ENCODE peak calls at places on chromosomes 6 and 20, in eight cellular contexts. X, D, S, W, O, I, V and U are unnamed samples.

GRCh38 chr6:111880181-111880944 is 7.1 kb upstream of the FYN start:
- DNase-seq in X (no peak), D (peak), S (peak), W (no peak), O (no peak), I (peak), V (no peak), U (peak)

GRCh38 chr6:45920819-45921511 is 94.7 kb downstream of the CLIC5 start:
- DNase-seq in X (no peak), D (no peak), S (no peak), W (no peak), O (no peak), I (no peak), V (no peak), U (no peak)

GRCh38 chr6:106360989-106361430 is 493 bp downstream of the CRYBG1 start:
- DNase-seq in X (peak), D (no peak), S (peak), W (no peak), O (no peak), I (no peak), V (no peak), U (no peak)

GRCh38 chr6:34015576-34015975 is 130.3 kb downstream of the GRM4 start:
- DNase-seq in X (peak), D (peak), S (no peak), W (no peak), O (no peak), I (no peak), V (no peak), U (peak)

GRCh38 chr6:89371849-89372505 is 19.5 kb upstream of the UBE2J1 start:
- DNase-seq in X (peak), D (peak), S (peak), W (peak), O (peak), I (peak), V (peak), U (peak)

GRCh38 chr20:8154636-8155035 is 22.6 kb downstream of the PLCB1 start:
- DNase-seq in X (no peak), D (no peak), S (no peak), W (no peak), O (no peak), I (no peak), V (no peak), U (no peak)

GRCh38 chr20:58839474-58839874 is 11.2 kb downstream of the GNAS-AS1 start:
- DNase-seq in X (peak), D (peak), S (no peak), W (peak), O (no peak), I (peak), V (peak), U (no peak)

GRCh38 chr6:26273673-26274595 is 91.1 kb upstream of the BTN3A2 start:
- DNase-seq in X (no peak), D (peak), S (peak), W (peak), O (no peak), I (peak), V (peak), U (peak)

GRCh38 chr20:47055699-47056369 is 161.2 kb downstream of the EYA2 start:
- DNase-seq in X (no peak), D (no peak), S (no peak), W (no peak), O (no peak), I (peak), V (no peak), U (peak)

GRCh38 chr6:44099192-44099591 is 28.1 kb downstream of the MRPL14 start:
- DNase-seq in X (no peak), D (no peak), S (no peak), W (no peak), O (no peak), I (no peak), V (no peak), U (no peak)

GRCh38 chr6:138226701-138227315 is 8.5 kb upstream of the PBOV1 start:
- DNase-seq in X (no peak), D (no peak), S (no peak), W (no peak), O (no peak), I (peak), V (no peak), U (peak)

GRCh38 chr20:16528078-16528477 is 45.2 kb downstream of the KIF16B start:
- DNase-seq in X (no peak), D (peak), S (peak), W (no peak), O (no peak), I (peak), V (no peak), U (peak)

GRCh38 chr6:159640722-159641482 is 52.1 kb downstream of the SOD2 start:
- DNase-seq in X (no peak), D (no peak), S (no peak), W (no peak), O (no peak), I (no peak), V (no peak), U (no peak)

GRCh38 chr20:35742741-35743523 is 872 bp upstream of the RBM39 start:
- DNase-seq in X (peak), D (peak), S (no peak), W (no peak), O (no peak), I (no peak), V (peak), U (no peak)

GRCh38 chr6:151807513-151808330 is at the start of gene ESR1:
- DNase-seq in X (peak), D (peak), S (peak), W (no peak), O (no peak), I (peak), V (peak), U (no peak)

GRCh38 chr6:163599136-163599535 is 184.6 kb downstream of the QKI start:
- DNase-seq in X (no peak), D (no peak), S (no peak), W (no peak), O (no peak), I (no peak), V (no peak), U (no peak)

GRCh38 chr6:43495409-43495941 is 14.7 kb downstream of the LRRC73 start:
- DNase-seq in X (no peak), D (no peak), S (peak), W (no peak), O (no peak), I (peak), V (no peak), U (no peak)

GRCh38 chr6:75853796-75854195 is 104.8 kb downstream of the MYO6 start:
- DNase-seq in X (no peak), D (no peak), S (no peak), W (no peak), O (no peak), I (no peak), V (no peak), U (no peak)

GRCh38 chr6:130019796-130020105 is 1.4 kb downstream of the L3MBTL3 start:
- DNase-seq in X (no peak), D (no peak), S (no peak), W (no peak), O (no peak), I (no peak), V (no peak), U (no peak)

GRCh38 chr6:168201383-168201782 is 118.2 kb downstream of the DACT2 start:
- DNase-seq in X (peak), D (peak), S (no peak), W (no peak), O (no peak), I (no peak), V (no peak), U (no peak)

GRCh38 chr20:47453167-47453782 is 48.4 kb upstream of the NCOA3 start:
- DNase-seq in X (no peak), D (peak), S (peak), W (no peak), O (no peak), I (peak), V (peak), U (peak)

GRCh38 chr20:9397928-9398327 is 116.5 kb upstream of the LAMP5 start:
- DNase-seq in X (no peak), D (no peak), S (no peak), W (no peak), O (no peak), I (no peak), V (no peak), U (no peak)

GRCh38 chr6:143842468-143842901 is 653 bp upstream of the LTV1 start:
- DNase-seq in X (no peak), D (no peak), S (no peak), W (no peak), O (no peak), I (no peak), V (no peak), U (peak)

GRCh38 chr20:3239026-3239866 is at the start of gene SLC4A11:
- DNase-seq in X (peak), D (peak), S (peak), W (no peak), O (no peak), I (peak), V (peak), U (peak)

GRCh38 chr20:60589624-60590023 is 631.4 kb downstream of the CDH26 start:
- DNase-seq in X (peak), D (no peak), S (peak), W (no peak), O (no peak), I (no peak), V (no peak), U (no peak)

GRCh38 chr20:31760457-31761240 is 21.6 kb downstream of the TPX2 start:
- DNase-seq in X (no peak), D (peak), S (no peak), W (no peak), O (no peak), I (peak), V (no peak), U (peak)

GRCh38 chr6:15253107-15254073 is 7.5 kb downstream of the JARID2 start:
- DNase-seq in X (no peak), D (no peak), S (no peak), W (no peak), O (no peak), I (no peak), V (no peak), U (no peak)

GRCh38 chr6:97292671-97293070 is 9.7 kb upstream of the MMS22L start:
- DNase-seq in X (no peak), D (no peak), S (no peak), W (no peak), O (no peak), I (peak), V (peak), U (peak)

GRCh38 chr6:93624408-93624807 is 205.0 kb upstream of the EPHA7 start:
- DNase-seq in X (peak), D (no peak), S (no peak), W (no peak), O (no peak), I (no peak), V (no peak), U (no peak)

GRCh38 chr6:168280020-168280898 is 39.3 kb downstream of the DACT2 start:
- DNase-seq in X (no peak), D (no peak), S (no peak), W (no peak), O (no peak), I (no peak), V (no peak), U (no peak)

GRCh38 chr20:63552481-63553249 is 1.3 kb upstream of the FNDC11 start:
- DNase-seq in X (no peak), D (no peak), S (peak), W (peak), O (no peak), I (peak), V (no peak), U (no peak)
- H3K4me3 ChIP-seq in X (no peak), D (no peak), S (no peak), W (peak), O (no peak), I (no peak), V (no peak), U (no peak)

DNA sequence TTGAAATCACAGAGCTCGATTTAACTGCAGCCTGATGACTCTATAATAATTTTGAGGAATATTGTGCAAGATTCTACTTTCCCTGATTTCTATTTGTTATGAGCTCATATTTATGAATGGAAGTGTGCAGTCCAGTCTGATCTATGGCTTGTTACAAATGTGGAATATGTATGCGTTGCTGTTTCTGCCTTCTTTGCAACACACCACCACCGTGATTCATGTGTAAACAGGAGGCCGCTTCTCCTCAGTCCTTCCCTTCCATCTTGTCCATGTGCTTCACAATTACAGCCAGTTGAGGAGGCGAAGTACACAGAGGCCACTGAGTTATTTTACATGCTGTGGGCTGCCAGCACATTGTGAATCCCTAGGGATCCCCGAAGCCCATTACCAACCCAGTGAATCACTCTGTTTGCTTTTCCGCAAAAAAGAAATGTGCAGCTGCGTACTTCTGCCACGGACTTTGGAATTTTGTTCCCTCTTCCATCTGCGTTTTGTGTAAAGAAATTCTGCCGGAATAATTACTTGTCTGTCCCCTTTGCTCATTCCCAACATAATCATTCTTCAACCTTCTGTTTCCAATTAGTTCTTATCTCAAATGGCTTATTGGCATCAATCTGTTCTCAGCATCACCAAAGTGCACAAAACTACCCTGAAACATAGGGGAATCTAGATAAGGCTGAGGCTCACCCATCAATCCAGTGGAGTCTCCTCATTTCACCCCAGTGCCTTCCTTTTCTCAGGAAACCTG is 551.6 kb upstream of the CITED2 start:
- DNase-seq in X (no peak), D (peak), S (no peak), W (no peak), O (no peak), I (peak), V (no peak), U (peak)
- H3K4me3 ChIP-seq in X (no peak), D (no peak), S (no peak), W (no peak), O (no peak), I (no peak), V (no peak), U (no peak)

DNA sequence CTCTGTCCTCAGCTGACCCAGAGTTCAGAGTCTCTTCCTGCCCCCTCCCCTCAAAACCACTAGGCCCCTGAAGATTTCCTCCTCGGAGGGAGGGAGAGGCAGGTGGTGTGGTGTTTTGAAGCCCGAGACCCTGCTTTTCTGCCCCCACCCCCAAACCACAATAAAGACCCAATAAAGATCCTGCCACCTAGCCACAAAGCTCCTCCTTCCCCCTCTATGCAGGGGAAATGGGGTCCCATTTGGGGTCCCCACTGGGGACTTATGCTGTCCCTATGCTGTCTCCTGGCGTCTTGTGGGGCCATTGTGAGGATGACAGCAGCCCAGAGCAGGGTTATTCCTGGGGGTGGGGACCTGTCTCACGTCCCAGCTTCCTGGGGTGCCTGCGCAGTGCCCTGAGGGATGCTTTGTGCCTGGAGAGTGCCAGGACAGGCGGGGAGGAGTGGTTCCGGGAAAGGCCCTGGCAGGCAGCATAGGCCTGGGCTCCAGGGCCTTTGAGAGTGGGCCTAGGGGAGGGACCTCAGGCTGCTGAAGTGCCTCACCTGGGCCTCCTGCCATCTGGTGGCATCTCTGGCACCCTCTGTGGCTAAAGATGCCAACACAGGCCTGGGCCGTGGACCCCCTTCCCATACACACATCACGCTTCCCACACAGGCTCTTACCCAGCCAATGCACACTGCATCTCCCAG is 8.0 kb upstream of the ARMC12 start:
- DNase-seq in X (no peak), D (no peak), S (peak), W (peak), O (no peak), I (peak), V (no peak), U (no peak)
- H3K4me3 ChIP-seq in X (peak), D (no peak), S (no peak), W (peak), O (peak), I (no peak), V (no peak), U (no peak)

DNA sequence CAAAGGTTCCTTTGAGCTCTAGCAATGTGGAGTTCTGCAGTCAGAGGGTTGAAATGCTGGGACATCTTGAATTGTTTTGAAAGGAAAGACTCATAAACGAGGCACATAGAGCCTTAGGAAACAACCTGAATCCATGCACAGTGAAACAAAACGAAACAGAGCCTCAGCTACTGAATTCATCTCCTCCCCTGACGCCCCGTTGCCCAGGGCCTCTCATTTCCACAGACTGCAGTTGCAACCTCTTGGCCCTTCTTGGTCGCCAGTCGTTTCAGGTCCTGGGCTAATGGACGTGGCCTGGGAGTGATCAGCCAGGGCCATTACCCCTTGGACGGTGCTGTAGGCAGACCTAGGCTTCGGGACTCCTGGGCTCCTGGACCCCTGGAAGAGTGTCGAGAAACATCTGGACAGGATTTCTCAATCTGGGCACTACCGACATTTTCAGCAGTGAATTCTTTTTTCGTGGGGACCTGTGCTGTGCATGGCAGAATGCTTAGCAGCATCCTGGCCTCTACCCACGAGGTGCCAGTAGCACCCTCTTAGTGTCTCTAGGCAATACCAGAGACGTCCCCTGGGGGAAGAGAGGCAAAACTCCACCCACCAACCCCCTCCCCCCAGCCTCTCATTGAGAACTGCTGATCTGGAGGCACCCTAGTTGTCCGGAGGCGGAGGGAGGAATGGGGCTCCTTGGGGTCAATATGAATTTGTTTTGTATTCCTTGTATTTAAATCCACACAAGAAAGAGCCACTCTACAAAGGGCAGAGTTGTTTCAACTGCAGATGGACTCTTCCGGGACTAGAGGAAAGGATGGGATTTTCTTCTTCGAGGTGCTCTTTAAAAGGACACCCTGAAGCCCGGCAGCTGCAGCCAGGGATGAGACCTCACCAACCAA is 50.2 kb downstream of the TMEM242 start:
- DNase-seq in X (peak), D (no peak), S (no peak), W (peak), O (no peak), I (peak), V (no peak), U (peak)
- H3K4me3 ChIP-seq in X (no peak), D (no peak), S (no peak), W (no peak), O (no peak), I (no peak), V (no peak), U (no peak)